ENCODE peak calls at places on chromosomes 6 and 20, in seven cellular contexts. One of them, this sample, is unnamed.

GRCh38 chr6:108690326-108691000 is 129.7 kb downstream of the FOXO3 start:
- DNase-seq in activated T-helper 1 cell treated with Interleukin-2 at 50 U/mL for 16 hours: no peak
- DNase-seq in Calu3: no peak
- DNase-seq in HEK293T: no peak
- DNase-seq in neural progenitor cell: no peak
- DNase-seq in EL: peak; percentile 61
- DNase-seq in activated naive CD4-positive, alpha-beta T cell: no peak
- DNase-seq in this sample: no peak

GRCh38 chr6:158808442-158808833 is 10.7 kb downstream of the EZR start:
- DNase-seq in activated T-helper 1 cell treated with Interleukin-2 at 50 U/mL for 16 hours: no peak
- DNase-seq in Calu3: no peak
- DNase-seq in HEK293T: no peak
- DNase-seq in neural progenitor cell: no peak
- DNase-seq in EL: no peak
- DNase-seq in activated naive CD4-positive, alpha-beta T cell: no peak
- DNase-seq in this sample: no peak

GRCh38 chr20:40218296-40218955 is 470.6 kb downstream of the MAFB start:
- DNase-seq in activated T-helper 1 cell treated with Interleukin-2 at 50 U/mL for 16 hours: no peak
- DNase-seq in Calu3: no peak
- DNase-seq in HEK293T: no peak
- DNase-seq in neural progenitor cell: peak; percentile 11
- DNase-seq in EL: no peak
- DNase-seq in activated naive CD4-positive, alpha-beta T cell: no peak
- DNase-seq in this sample: no peak

GRCh38 chr20:46990017-46990810 is 95.6 kb downstream of the EYA2 start:
- DNase-seq in activated T-helper 1 cell treated with Interleukin-2 at 50 U/mL for 16 hours: no peak
- DNase-seq in Calu3: peak; percentile 60
- DNase-seq in HEK293T: no peak
- DNase-seq in neural progenitor cell: peak; percentile 78
- DNase-seq in EL: no peak
- DNase-seq in activated naive CD4-positive, alpha-beta T cell: no peak
- DNase-seq in this sample: no peak

GRCh38 chr20:51190783-51191180 is 167.9 kb upstream of the KCNG1 start:
- DNase-seq in activated T-helper 1 cell treated with Interleukin-2 at 50 U/mL for 16 hours: no peak
- DNase-seq in Calu3: no peak
- DNase-seq in HEK293T: no peak
- DNase-seq in neural progenitor cell: no peak
- DNase-seq in EL: no peak
- DNase-seq in activated naive CD4-positive, alpha-beta T cell: no peak
- DNase-seq in this sample: no peak

GRCh38 chr6:161135695-161136591 is 137.9 kb downstream of the AGPAT4 start:
- DNase-seq in activated T-helper 1 cell treated with Interleukin-2 at 50 U/mL for 16 hours: no peak
- DNase-seq in Calu3: no peak
- DNase-seq in HEK293T: no peak
- DNase-seq in neural progenitor cell: no peak
- DNase-seq in EL: no peak
- DNase-seq in activated naive CD4-positive, alpha-beta T cell: no peak
- DNase-seq in this sample: no peak

GRCh38 chr6:74568851-74569250 is 637.0 kb downstream of the COL12A1 start:
- DNase-seq in activated T-helper 1 cell treated with Interleukin-2 at 50 U/mL for 16 hours: no peak
- DNase-seq in Calu3: no peak
- DNase-seq in HEK293T: no peak
- DNase-seq in neural progenitor cell: no peak
- DNase-seq in EL: no peak
- DNase-seq in activated naive CD4-positive, alpha-beta T cell: no peak
- DNase-seq in this sample: no peak

GRCh38 chr6:30743099-30744053 is 889 bp upstream of the FLOT1 start:
- DNase-seq in activated T-helper 1 cell treated with Interleukin-2 at 50 U/mL for 16 hours: peak; percentile 13
- DNase-seq in Calu3: no peak
- DNase-seq in HEK293T: peak; percentile 26
- DNase-seq in neural progenitor cell: no peak
- DNase-seq in EL: peak; percentile 41
- DNase-seq in activated naive CD4-positive, alpha-beta T cell: no peak
- DNase-seq in this sample: no peak